ENCODE peak calls at places on chromosomes 6 and 20, in ten cellular contexts. L is NCI-H446; O is HAP-1; A is C1 segment of cervical spinal cord; N is substantia nigra; J is mucosa of gallbladder; W is immature natural killer cell; E is activated CD4-positive, alpha-beta T cell treated with anti-CD3 and anti-CD28 coated beads for 4 hours; V is activated CD4-positive, CD25-positive, alpha-beta regulatory T cell; K is fibroblast of villous mesenchyme. C is an unnamed sample.

GRCh38 chr20:51425347-51426106 is 117.0 kb downstream of the NFATC2 start:
- DNase-seq in L (no peak), O (no peak), A (no peak), N (no peak), J (no peak), W (peak; percentile 16), E (no peak), V (no peak), K (no peak), C (no peak)

GRCh38 chr6:25311251-25311910 is 32.2 kb downstream of the CARMIL1 start:
- DNase-seq in L (peak; percentile 15), O (no peak), A (no peak), N (no peak), J (peak; percentile 71), W (no peak), E (no peak), V (no peak), K (peak; percentile 79), C (no peak)

GRCh38 chr6:33313105-33313708 is 671 bp downstream of the TAPBP start:
- DNase-seq in L (no peak), O (no peak), A (peak; percentile 26), N (no peak), J (peak; percentile 33), W (no peak), E (peak; percentile 54), V (peak; percentile 31), K (peak; percentile 36), C (no peak)

GRCh38 chr6:77150736-77151135 is 312.6 kb downstream of the HTR1B start:
- DNase-seq in L (no peak), O (no peak), A (no peak), N (no peak), J (no peak), W (no peak), E (no peak), V (no peak), K (no peak), C (no peak)

GRCh38 chr6:1624071-1624847 is 14.5 kb downstream of the FOXC1 start:
- DNase-seq in L (no peak), O (no peak), A (no peak), N (no peak), J (no peak), W (no peak), E (no peak), V (no peak), K (no peak), C (no peak)

GRCh38 chr20:62136283-62137091 is 6.7 kb downstream of the PSMA7 start:
- DNase-seq in L (peak; percentile 61), O (no peak), A (no peak), N (no peak), J (peak; percentile 71), W (peak; percentile 69), E (peak; percentile 69), V (peak; percentile 62), K (peak; percentile 75), C (peak; percentile 58)

GRCh38 chr6:129485746-129486145 is 224.2 kb downstream of the ARHGAP18 start:
- DNase-seq in L (no peak), O (no peak), A (no peak), N (no peak), J (no peak), W (no peak), E (no peak), V (no peak), K (no peak), C (peak; percentile 14)

GRCh38 chr6:14957355-14958059 is 288.4 kb upstream of the JARID2 start:
- DNase-seq in L (no peak), O (no peak), A (no peak), N (no peak), J (no peak), W (no peak), E (no peak), V (no peak), K (no peak), C (no peak)

GRCh38 chr6:14530385-14530784 is 412.8 kb downstream of the CD83 start:
- DNase-seq in L (no peak), O (no peak), A (no peak), N (no peak), J (no peak), W (no peak), E (no peak), V (no peak), K (no peak), C (no peak)

GRCh38 chr6:36104836-36105235 is 25.5 kb upstream of the MAPK13 start:
- DNase-seq in L (peak; percentile 92), O (no peak), A (no peak), N (no peak), J (no peak), W (no peak), E (no peak), V (no peak), K (peak; percentile 31), C (no peak)